ENCODE peak calls at places on chromosomes 12 and 14, in five cellular contexts. A is mesenchymal stem cell, S is aorta, C is tibial nerve, T is GM23248. F is an unnamed sample.

GRCh38 chr12:25241171-25242020 is 9.3 kb downstream of the KRAS start:
- DNase-seq in A (peak; percentile 67), S (no peak), C (no peak), T (peak; percentile 78), F (no peak)

GRCh38 chr14:105525861-105526780 is at the start of gene TMEM121:
- DNase-seq in A (no peak), S (no peak), C (no peak), T (peak; percentile 57), F (peak; percentile 12)

GRCh38 chr14:77181603-77182437 is at the start of gene TMEM63C:
- DNase-seq in A (no peak), S (no peak), C (no peak), T (peak; percentile 6), F (peak; percentile 28)

GRCh38 chr12:100267603-100268281 is 765 bp downstream of the SCYL2 start:
- DNase-seq in A (peak; percentile 55), S (no peak), C (peak; percentile 10), T (peak; percentile 69), F (peak; percentile 16)

GRCh38 chr12:112855375-112855774 is 51.4 kb upstream of the OAS1 start:
- DNase-seq in A (no peak), S (no peak), C (no peak), T (peak; percentile 14), F (no peak)

GRCh38 chr12:96448287-96448686 is 41.1 kb upstream of the CFAP54 start:
- DNase-seq in A (peak; percentile 84), S (no peak), C (no peak), T (peak; percentile 46), F (no peak)

GRCh38 chr12:104407922-104408321 is 48.8 kb upstream of the CHST11 start:
- DNase-seq in A (peak; percentile 6), S (no peak), C (no peak), T (no peak), F (no peak)

GRCh38 chr14:36509056-36509917 is 10.7 kb downstream of the NKX2-1 start:
- DNase-seq in A (no peak), S (no peak), C (no peak), T (no peak), F (no peak)

GRCh38 chr12:10395390-10395998 is 5.7 kb upstream of the KLRK1 start:
- DNase-seq in A (peak; percentile 89), S (no peak), C (peak; percentile 37), T (peak; percentile 52), F (peak; percentile 82)

DNA sequence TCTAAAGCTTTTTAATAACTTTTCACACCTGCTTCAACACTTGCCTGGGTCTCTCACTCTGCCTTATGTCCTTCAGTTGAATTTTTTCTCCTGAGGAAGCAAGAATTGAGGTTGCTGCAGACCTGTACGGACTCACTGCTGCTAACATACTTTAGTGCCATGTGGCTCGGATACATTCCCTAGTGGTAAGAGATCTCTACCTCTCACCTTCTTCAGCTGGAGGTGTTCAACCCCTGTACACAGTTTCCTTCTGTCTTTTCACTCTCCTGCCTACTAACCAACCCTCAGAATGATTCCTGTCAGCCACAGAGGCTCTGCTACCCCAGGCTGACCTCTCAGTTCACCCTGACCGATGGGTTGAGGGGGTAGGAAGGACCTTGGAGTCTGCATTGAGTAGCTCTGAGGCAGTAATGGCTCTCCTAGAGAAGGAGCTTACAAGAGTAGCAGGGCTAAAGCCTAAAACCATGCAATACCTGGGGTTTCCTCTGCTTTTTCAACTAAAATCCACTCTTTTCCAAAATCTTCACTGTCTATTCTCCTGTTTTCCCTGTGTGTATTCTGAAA is 14.2 kb upstream of the DHRS2 start:
- DNase-seq in A (no peak), S (no peak), C (no peak), T (no peak), F (no peak)
- H3K9me3 ChIP-seq in A (peaks cover 36% of the 10 kb centered on the region), S (no peaks in the 10 kb centered on the region), C (no peaks in the 10 kb centered on the region), T (no peaks in the 10 kb centered on the region), F (peaks cover 4% of the 10 kb centered on the region)

GRCh38 chr12:4228122-4228580 is 45.4 kb upstream of the CCND2 start:
- DNase-seq in A (no peak), S (no peak), C (no peak), T (no peak), F (no peak)
- H3K4me3 ChIP-seq in A (no peak overlapping the region), S (no peak overlapping the region), C (no peak overlapping the region), T (no peak overlapping the region), F (no peak overlapping the region)

GRCh38 chr14:53127832-53128231 is 25.3 kb downstream of the DDHD1 start:
- DNase-seq in A (no peak), S (no peak), C (no peak), T (no peak), F (no peak)

GRCh38 chr14:53127151-53127550 is 26.0 kb downstream of the DDHD1 start:
- DNase-seq in A (no peak), S (no peak), C (no peak), T (no peak), F (no peak)

GRCh38 chr14:53128303-53128702 is 24.8 kb downstream of the DDHD1 start:
- DNase-seq in A (no peak), S (no peak), C (no peak), T (no peak), F (no peak)

GRCh38 chr14:53126705-53127104 is 26.4 kb downstream of the DDHD1 start:
- DNase-seq in A (peak; percentile 19), S (no peak), C (no peak), T (peak; percentile 39), F (no peak)

GRCh38 chr14:53128706-53129105 is 24.4 kb downstream of the DDHD1 start:
- DNase-seq in A (no peak), S (no peak), C (no peak), T (no peak), F (no peak)
- H3K9me3 ChIP-seq in A (peaks cover 4% of the 10 kb centered on the region), S (no peaks in the 10 kb centered on the region), C (no peaks in the 10 kb centered on the region), T (no peaks in the 10 kb centered on the region), F (no peaks in the 10 kb centered on the region)

GRCh38 chr12:132582582-132583279 is 27.7 kb downstream of the LRCOL1 start:
- DNase-seq in A (no peak), S (no peak), C (no peak), T (no peak), F (no peak)

GRCh38 chr12:132582058-132582420 is 28.3 kb downstream of the LRCOL1 start:
- DNase-seq in A (no peak), S (no peak), C (no peak), T (no peak), F (no peak)

GRCh38 chr12:132584472-132584871 is 25.9 kb downstream of the LRCOL1 start:
- DNase-seq in A (no peak), S (no peak), C (no peak), T (no peak), F (no peak)

GRCh38 chr12:132583736-132584135 is 26.6 kb downstream of the LRCOL1 start:
- DNase-seq in A (no peak), S (no peak), C (no peak), T (no peak), F (no peak)

GRCh38 chr12:132583311-132583710 is 27.1 kb downstream of the LRCOL1 start:
- DNase-seq in A (no peak), S (no peak), C (no peak), T (no peak), F (no peak)
- H3K4me3 ChIP-seq in A (peak overlapping the region; percentile 8), S (no peak overlapping the region), C (no peak overlapping the region), T (no peak overlapping the region), F (no peak overlapping the region)

GRCh38 chr14:85129907-85130306 is 400.0 kb upstream of the FLRT2 start:
- DNase-seq in A (no peak), S (no peak), C (no peak), T (no peak), F (no peak)
- H3K9me3 ChIP-seq in A (peaks cover 17% of the 10 kb centered on the region), S (no peaks in the 10 kb centered on the region), C (no peaks in the 10 kb centered on the region), T (no peaks in the 10 kb centered on the region), F (no peaks in the 10 kb centered on the region)

GRCh38 chr14:61119006-61119405 is 138.0 kb downstream of the SLC38A6 start:
- DNase-seq in A (no peak), S (no peak), C (no peak), T (no peak), F (no peak)

GRCh38 chr14:61122862-61123261 is 141.8 kb downstream of the SLC38A6 start:
- DNase-seq in A (no peak), S (no peak), C (no peak), T (no peak), F (no peak)

GRCh38 chr14:61121293-61121897 is 140.3 kb downstream of the SLC38A6 start:
- DNase-seq in A (peak; percentile 35), S (no peak), C (no peak), T (no peak), F (no peak)

GRCh38 chr14:61116369-61116768 is 135.3 kb downstream of the SLC38A6 start:
- DNase-seq in A (no peak), S (no peak), C (no peak), T (peak; percentile 53), F (peak; percentile 40)

GRCh38 chr14:61120576-61120975 is 139.5 kb downstream of the SLC38A6 start:
- DNase-seq in A (no peak), S (no peak), C (no peak), T (no peak), F (no peak)
- H3K4me3 ChIP-seq in A (no peak overlapping the region), S (no peak overlapping the region), C (no peak overlapping the region), T (no peak overlapping the region), F (no peak overlapping the region)

GRCh38 chr12:133061954-133062353 is 18.8 kb upstream of the ZNF140 start:
- DNase-seq in A (no peak), S (no peak), C (no peak), T (no peak), F (no peak)
- H3K9me3 ChIP-seq in A (peaks cover 98% of the 10 kb centered on the region), S (peaks cover 39% of the 10 kb centered on the region), C (peaks cover 61% of the 10 kb centered on the region), T (peaks cover 36% of the 10 kb centered on the region), F (peaks cover 63% of the 10 kb centered on the region)

F was measured in MG63.